ENCODE peak calls at places on chromosome X, in nine cellular contexts. One of them, this sample, is unnamed.

GRCh38 chrX:15686818-15687685 is 22.4 kb upstream of the CLTRN start:
- DNase-seq in osteocyte: peak; percentile 84
- DNase-seq in upper lobe of right lung: no peak
- DNase-seq in MM.1S: peak; percentile 61
- DNase-seq in NCI-H460: peak; percentile 64
- DNase-seq in psoas muscle: no peak
- DNase-seq in ELF-1: peak; percentile 47
- DNase-seq in stimulated activated CD4-positive, alpha-beta T cell treated with anti-CD3 and anti-CD28 coated beads, TNF-alpha, amount 100 ng/mL, for 48 hours: peak; percentile 48
- DNase-seq in cardiac fibroblast: peak; percentile 65
- DNase-seq in this sample: peak; percentile 56

GRCh38 chrX:22963186-22963585 is 36.6 kb upstream of the DDX53 start:
- DNase-seq in stimulated activated CD4-positive, alpha-beta T cell treated with anti-CD3 and anti-CD28 coated beads, TNF-alpha, amount 100 ng/mL, for 48 hours: no peak
- DNase-seq in osteocyte: no peak
- DNase-seq in cardiac fibroblast: no peak
- DNase-seq in ELF-1: no peak
- DNase-seq in NCI-H460: no peak
- DNase-seq in MM.1S: no peak
- DNase-seq in upper lobe of right lung: no peak
- DNase-seq in psoas muscle: no peak
- DNase-seq in this sample: no peak

GRCh38 chrX:46620505-46620904 is 46.9 kb downstream of the CHST7 start:
- DNase-seq in cardiac fibroblast: no peak
- DNase-seq in psoas muscle: no peak
- DNase-seq in upper lobe of right lung: no peak
- DNase-seq in stimulated activated CD4-positive, alpha-beta T cell treated with anti-CD3 and anti-CD28 coated beads, TNF-alpha, amount 100 ng/mL, for 48 hours: no peak
- DNase-seq in MM.1S: no peak
- DNase-seq in osteocyte: no peak
- DNase-seq in NCI-H460: no peak
- DNase-seq in ELF-1: no peak
- DNase-seq in this sample: no peak

GRCh38 chrX:155888139-155888538 is 7.0 kb downstream of the VAMP7 start:
- DNase-seq in MM.1S: no peak
- DNase-seq in cardiac fibroblast: peak; percentile 84
- DNase-seq in ELF-1: no peak
- DNase-seq in NCI-H460: no peak
- DNase-seq in psoas muscle: no peak
- DNase-seq in upper lobe of right lung: no peak
- DNase-seq in osteocyte: no peak
- DNase-seq in stimulated activated CD4-positive, alpha-beta T cell treated with anti-CD3 and anti-CD28 coated beads, TNF-alpha, amount 100 ng/mL, for 48 hours: no peak
- DNase-seq in this sample: peak; percentile 82

GRCh38 chrX:120365320-120365719 is 3.4 kb downstream of the ATP1B4 start:
- DNase-seq in psoas muscle: peak; percentile 91
- DNase-seq in stimulated activated CD4-positive, alpha-beta T cell treated with anti-CD3 and anti-CD28 coated beads, TNF-alpha, amount 100 ng/mL, for 48 hours: peak; percentile 31
- DNase-seq in ELF-1: peak; percentile 64
- DNase-seq in MM.1S: peak; percentile 72
- DNase-seq in cardiac fibroblast: peak; percentile 21
- DNase-seq in upper lobe of right lung: peak; percentile 69
- DNase-seq in NCI-H460: peak; percentile 17
- DNase-seq in osteocyte: no peak
- DNase-seq in this sample: peak; percentile 29

GRCh38 chrX:86066998-86067397 is 19.6 kb upstream of the CHM start:
- DNase-seq in MM.1S: no peak
- DNase-seq in osteocyte: no peak
- DNase-seq in upper lobe of right lung: no peak
- DNase-seq in cardiac fibroblast: peak; percentile 2
- DNase-seq in NCI-H460: no peak
- DNase-seq in ELF-1: no peak
- DNase-seq in psoas muscle: no peak
- DNase-seq in stimulated activated CD4-positive, alpha-beta T cell treated with anti-CD3 and anti-CD28 coated beads, TNF-alpha, amount 100 ng/mL, for 48 hours: no peak
- DNase-seq in this sample: peak; percentile 6

GRCh38 chrX:96183843-96184242 is 500.8 kb upstream of the DIAPH2 start:
- DNase-seq in osteocyte: no peak
- DNase-seq in stimulated activated CD4-positive, alpha-beta T cell treated with anti-CD3 and anti-CD28 coated beads, TNF-alpha, amount 100 ng/mL, for 48 hours: no peak
- DNase-seq in upper lobe of right lung: no peak
- DNase-seq in NCI-H460: peak; percentile 2
- DNase-seq in psoas muscle: no peak
- DNase-seq in MM.1S: peak; percentile 24
- DNase-seq in ELF-1: no peak
- DNase-seq in cardiac fibroblast: peak; percentile 31
- DNase-seq in this sample: peak; percentile 41

GRCh38 chrX:122133478-122133877 is 1050.6 kb upstream of the GRIA3 start:
- DNase-seq in osteocyte: no peak
- DNase-seq in ELF-1: no peak
- DNase-seq in MM.1S: no peak
- DNase-seq in stimulated activated CD4-positive, alpha-beta T cell treated with anti-CD3 and anti-CD28 coated beads, TNF-alpha, amount 100 ng/mL, for 48 hours: no peak
- DNase-seq in cardiac fibroblast: no peak
- DNase-seq in NCI-H460: no peak
- DNase-seq in upper lobe of right lung: no peak
- DNase-seq in psoas muscle: no peak
- DNase-seq in this sample: no peak

GRCh38 chrX:78063687-78064086 is 40.4 kb upstream of the PGK1 start:
- DNase-seq in osteocyte: no peak
- DNase-seq in NCI-H460: no peak
- DNase-seq in psoas muscle: no peak
- DNase-seq in upper lobe of right lung: no peak
- DNase-seq in ELF-1: no peak
- DNase-seq in cardiac fibroblast: no peak
- DNase-seq in stimulated activated CD4-positive, alpha-beta T cell treated with anti-CD3 and anti-CD28 coated beads, TNF-alpha, amount 100 ng/mL, for 48 hours: no peak
- DNase-seq in MM.1S: no peak
- DNase-seq in this sample: no peak